ENCODE peak calls at places on chromosomes 2 and 18, in eight cellular contexts. M, E, W, P, U, T, Q and Z are unnamed samples.

GRCh38 chr2:42762155-42762554 is 1.8 kb downstream of the OXER1 start:
- DNase-seq in M (no peak), E (no peak), W (no peak), P (no peak), U (no peak), T (no peak), Q (no peak), Z (no peak)

GRCh38 chr2:140128909-140129308 is 1348.7 kb upstream of the NXPH2 start:
- DNase-seq in M (no peak), E (no peak), W (no peak), P (no peak), U (no peak), T (no peak), Q (no peak), Z (no peak)

GRCh38 chr18:6917082-6917481 is 187.6 kb downstream of the ARHGAP28 start:
- DNase-seq in M (no peak), E (no peak), W (no peak), P (no peak), U (no peak), T (no peak), Q (no peak), Z (no peak)

GRCh38 chr2:71071681-71072398 is 3.4 kb downstream of the NAGK start:
- DNase-seq in M (peak; percentile 39), E (no peak), W (no peak), P (peak; percentile 66), U (no peak), T (peak; percentile 52), Q (no peak), Z (no peak)

GRCh38 chr18:75554112-75554511 is 126.6 kb upstream of the SMIM21 start:
- DNase-seq in M (no peak), E (no peak), W (no peak), P (no peak), U (no peak), T (no peak), Q (no peak), Z (no peak)

GRCh38 chr18:45686892-45687611 is 36.9 kb upstream of the SLC14A1 start:
- DNase-seq in M (peak; percentile 30), E (no peak), W (no peak), P (no peak), U (no peak), T (peak; percentile 73), Q (peak; percentile 17), Z (no peak)

GRCh38 chr2:122417114-122417513 is 661.7 kb downstream of the TSN start:
- DNase-seq in M (no peak), E (no peak), W (no peak), P (no peak), U (no peak), T (no peak), Q (no peak), Z (no peak)

GRCh38 chr2:170845343-170845742 is 28.7 kb downstream of the GAD1 start:
- DNase-seq in M (no peak), E (no peak), W (peak; percentile 55), P (no peak), U (no peak), T (no peak), Q (no peak), Z (no peak)

GRCh38 chr2:70069049-70069448 is 18.2 kb upstream of the PCBP1 start:
- DNase-seq in M (peak; percentile 58), E (no peak), W (no peak), P (peak; percentile 29), U (no peak), T (peak; percentile 70), Q (no peak), Z (no peak)

GRCh38 chr2:31965094-31965493 is 45.7 kb downstream of the MEMO1 start:
- DNase-seq in M (no peak), E (no peak), W (no peak), P (no peak), U (no peak), T (no peak), Q (no peak), Z (no peak)

GRCh38 chr2:17479875-17480274 is 38.4 kb downstream of the RAD51AP2 start:
- DNase-seq in M (no peak), E (peak; percentile 0), W (no peak), P (no peak), U (no peak), T (no peak), Q (no peak), Z (no peak)

GRCh38 chr2:143684731-143685364 is 555.6 kb downstream of the ARHGAP15 start:
- DNase-seq in M (no peak), E (no peak), W (no peak), P (no peak), U (no peak), T (no peak), Q (no peak), Z (no peak)

GRCh38 chr2:179275280-179276013 is 10.8 kb upstream of the SESTD1 start:
- DNase-seq in M (no peak), E (peak; percentile 11), W (no peak), P (no peak), U (no peak), T (no peak), Q (no peak), Z (no peak)

GRCh38 chr2:63740943-63741342 is 100.8 kb upstream of the UGP2 start:
- DNase-seq in M (no peak), E (no peak), W (no peak), P (no peak), U (no peak), T (no peak), Q (no peak), Z (no peak)

GRCh38 chr2:179550849-179551248 is 286.2 kb upstream of the SESTD1 start:
- DNase-seq in M (no peak), E (no peak), W (no peak), P (no peak), U (no peak), T (no peak), Q (no peak), Z (no peak)

GRCh38 chr18:79849328-79850207 is 51.8 kb downstream of the KCNG2 start:
- DNase-seq in M (no peak), E (no peak), W (no peak), P (no peak), U (no peak), T (no peak), Q (no peak), Z (no peak)

GRCh38 chr2:136212426-136213378 is 94.8 kb upstream of the CXCR4 start:
- DNase-seq in M (peak; percentile 9), E (no peak), W (no peak), P (no peak), U (peak; percentile 20), T (peak; percentile 34), Q (no peak), Z (no peak)

GRCh38 chr18:7467708-7468466 is 99.2 kb upstream of the PTPRM start:
- DNase-seq in M (no peak), E (no peak), W (no peak), P (no peak), U (no peak), T (no peak), Q (no peak), Z (no peak)

GRCh38 chr2:60819936-60820335 is 61.4 kb upstream of the REL start:
- DNase-seq in M (no peak), E (no peak), W (no peak), P (no peak), U (no peak), T (no peak), Q (no peak), Z (no peak)
- H3K4me3 ChIP-seq in M (peak overlapping the region; percentile 37), E (no peak overlapping the region), W (no peak overlapping the region), P (no peak overlapping the region), U (no peak overlapping the region), T (peak overlapping the region; percentile 7), Q (no peak overlapping the region), Z (no peak overlapping the region)

GRCh38 chr2:113167115-113167932 is 6.4 kb upstream of the PSD4 start:
- DNase-seq in M (no peak), E (no peak), W (no peak), P (no peak), U (no peak), T (peak; percentile 38), Q (no peak), Z (no peak)
- H3K4me3 ChIP-seq in M (peak overlapping the region; percentile 57), E (no peak overlapping the region), W (no peak overlapping the region), P (no peak overlapping the region), U (no peak overlapping the region), T (peak overlapping the region; percentile 34), Q (no peak overlapping the region), Z (no peak overlapping the region)

GRCh38 chr2:237922641-237923361 is 44.0 kb upstream of the UBE2F start:
- DNase-seq in M (no peak), E (peak; percentile 60), W (no peak), P (peak; percentile 72), U (no peak), T (no peak), Q (no peak), Z (no peak)

GRCh38 chr2:237921967-237922492 is 44.8 kb upstream of the UBE2F start:
- DNase-seq in M (no peak), E (no peak), W (no peak), P (peak; percentile 58), U (no peak), T (no peak), Q (no peak), Z (no peak)

GRCh38 chr2:237920673-237921072 is 46.1 kb upstream of the UBE2F start:
- DNase-seq in M (no peak), E (no peak), W (no peak), P (peak; percentile 58), U (no peak), T (no peak), Q (no peak), Z (no peak)

GRCh38 chr2:237924164-237924534 is 42.7 kb upstream of the UBE2F start:
- DNase-seq in M (no peak), E (no peak), W (no peak), P (no peak), U (no peak), T (no peak), Q (no peak), Z (no peak)

DNA sequence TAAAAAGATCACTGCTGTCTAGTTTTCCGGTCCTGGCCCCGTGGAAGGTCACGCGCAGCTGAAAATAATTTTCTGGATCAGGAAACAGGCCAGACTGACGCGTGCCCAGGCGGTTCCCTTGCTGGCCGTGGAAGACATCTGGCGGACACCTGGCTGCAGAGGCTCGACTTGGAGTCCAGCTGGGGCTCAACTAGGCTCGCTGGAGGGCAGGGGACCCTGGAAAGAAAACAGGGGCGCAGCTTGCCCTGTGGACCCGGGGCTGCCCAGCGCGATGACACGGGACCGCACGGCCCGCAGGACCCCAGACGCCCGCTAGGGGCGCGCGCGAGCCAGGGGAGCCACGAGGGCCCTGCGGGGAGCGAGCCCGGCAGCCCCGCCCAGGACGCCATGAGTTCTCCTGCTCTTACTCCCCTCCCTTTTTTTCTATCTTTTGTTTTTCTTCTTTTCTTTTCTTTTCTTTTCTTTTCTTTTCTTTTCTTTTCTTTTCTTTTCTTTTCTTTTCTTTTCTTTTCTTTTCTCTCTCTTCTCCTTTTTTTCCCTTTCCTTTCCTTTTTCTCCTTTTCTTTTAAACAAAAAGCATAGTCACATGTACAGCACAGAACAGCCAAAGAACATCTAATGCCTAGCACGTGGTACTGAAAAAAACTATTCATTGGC is 43.2 kb upstream of the UBE2F start:
- DNase-seq in M (peak; percentile 70), E (peak; percentile 76), W (peak; percentile 89), P (peak; percentile 93), U (peak; percentile 81), T (peak; percentile 64), Q (no peak), Z (peak; percentile 25)
- H3K4me3 ChIP-seq in M (peak overlapping the region; percentile 23), E (peak overlapping the region; percentile 24), W (no peak overlapping the region), P (peak overlapping the region; percentile 26), U (no peak overlapping the region), T (peak overlapping the region; percentile 55), Q (peak overlapping the region; percentile 33), Z (no peak overlapping the region)

DNA sequence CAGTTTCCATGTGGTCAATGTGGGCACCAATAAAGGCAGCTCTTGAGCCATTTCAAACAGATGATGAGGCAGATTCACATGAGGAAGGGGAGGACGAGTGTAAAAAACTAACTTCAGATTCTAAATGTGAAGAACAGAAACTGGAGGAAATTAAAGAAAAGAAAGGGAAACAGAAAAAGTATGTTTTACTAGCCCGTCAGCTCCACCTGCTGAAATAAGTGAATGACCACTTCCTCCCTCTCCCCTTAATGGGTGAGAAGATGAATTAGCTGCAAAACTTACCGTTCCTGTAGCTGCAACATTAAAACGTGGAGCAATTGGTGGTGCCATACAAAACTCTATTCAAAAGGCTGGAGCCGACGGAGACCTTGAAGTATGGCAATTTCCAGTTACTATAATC is 203.5 kb downstream of the UXS1 start:
- DNase-seq in M (no peak), E (no peak), W (no peak), P (no peak), U (no peak), T (no peak), Q (no peak), Z (no peak)
- H3K4me3 ChIP-seq in M (no peak overlapping the region), E (no peak overlapping the region), W (no peak overlapping the region), P (no peak overlapping the region), U (no peak overlapping the region), T (peak overlapping the region; percentile 8), Q (no peak overlapping the region), Z (no peak overlapping the region)